ENCODE peak calls at places on chromosomes 11 and 22, in six cellular contexts. U, S, K, Y, W and T are unnamed samples.

GRCh38 chr11:41307371-41308080 is 151.9 kb downstream of the LRRC4C start:
- DNase-seq in Y (no peak), U (no peak), S (no peak), K (no peak), W (no peak), T (no peak)

GRCh38 chr11:75667268-75667830 is 1.5 kb downstream of the MAP6 start:
- DNase-seq in U (peak), K (no peak), Y (peak), S (no peak), W (peak), T (no peak)

GRCh38 chr11:11220786-11221185 is 132.3 kb downstream of the CSNK2A3 start:
- DNase-seq in K (no peak), S (no peak), W (no peak), Y (no peak), U (no peak), T (no peak)

GRCh38 chr11:60854140-60854846 is 1.5 kb downstream of the PTGDR2 start:
- DNase-seq in K (no peak), S (no peak), Y (no peak), U (no peak), W (no peak), T (no peak)

GRCh38 chr11:112537846-112538330 is 277.2 kb upstream of the PLET1 start:
- DNase-seq in S (no peak), Y (no peak), U (no peak), W (no peak), K (no peak), T (no peak)

GRCh38 chr22:30922151-30922611 is 46.4 kb downstream of the MORC2 start:
- DNase-seq in K (peak), W (peak), S (peak), U (no peak), Y (no peak), T (peak)

GRCh38 chr11:35752115-35752514 is 89.5 kb downstream of the TRIM44 start:
- DNase-seq in S (no peak), Y (no peak), W (no peak), K (no peak), U (no peak), T (no peak)

GRCh38 chr22:22395230-22395629 is 113.3 kb downstream of the ZNF280B start:
- DNase-seq in S (no peak), Y (no peak), K (no peak), U (no peak), W (no peak), T (no peak)

GRCh38 chr11:117528061-117528780 is 200.6 kb downstream of the CEP164 start:
- DNase-seq in U (no peak), S (no peak), W (no peak), K (no peak), Y (no peak), T (no peak)

GRCh38 chr11:17256512-17256911 is 20.0 kb upstream of the NUCB2 start:
- DNase-seq in S (no peak), Y (no peak), W (no peak), U (no peak), K (no peak), T (no peak)

GRCh38 chr11:13535819-13536218 is 40.0 kb upstream of the PTH start:
- DNase-seq in K (no peak), Y (no peak), U (no peak), W (no peak), S (no peak), T (no peak)

GRCh38 chr11:100546714-100547113 is 140.4 kb upstream of the ARHGAP42 start:
- DNase-seq in Y (no peak), K (no peak), W (no peak), U (no peak), S (no peak), T (no peak)

GRCh38 chr11:82831364-82831763 is 68.9 kb downstream of the PRCP start:
- DNase-seq in W (no peak), Y (no peak), U (no peak), S (no peak), K (no peak), T (no peak)

GRCh38 chr11:79332017-79332416 is 108.8 kb downstream of the TENM4 start:
- DNase-seq in K (no peak), S (no peak), U (no peak), W (no peak), Y (no peak), T (no peak)

GRCh38 chr11:21774212-21774611 is 418.7 kb upstream of the ANO5 start:
- DNase-seq in Y (no peak), W (no peak), U (no peak), K (no peak), S (no peak), T (no peak)

GRCh38 chr22:49956914-49957825 is 3.4 kb upstream of the PIM3 start:
- DNase-seq in S (no peak), K (no peak), U (no peak), Y (no peak), W (no peak), T (no peak)

GRCh38 chr11:2771758-2772466 is 72.1 kb upstream of the KCNQ1OT1 start:
- DNase-seq in S (no peak), K (no peak), U (peak), W (peak), Y (peak), T (peak)

GRCh38 chr11:113985906-113986305 is 11.0 kb downstream of the HTR3A start:
- DNase-seq in U (no peak), Y (no peak), W (no peak), S (no peak), K (no peak), T (no peak)

GRCh38 chr11:108947654-108948570 is 283.0 kb downstream of the DDX10 start:
- DNase-seq in Y (no peak), S (no peak), K (no peak), W (no peak), U (no peak), T (no peak)

GRCh38 chr11:68825603-68826002 is 16.1 kb downstream of the CPT1A start:
- DNase-seq in U (peak), Y (no peak), K (peak), S (no peak), W (peak), T (no peak)

GRCh38 chr22:47030881-47031627 is 268.6 kb downstream of the TBC1D22A start:
- DNase-seq in W (no peak), Y (no peak), U (no peak), S (no peak), K (no peak), T (no peak)

GRCh38 chr22:17434856-17435255 is 65.6 kb downstream of the CECR2 start:
- DNase-seq in U (no peak), Y (no peak), W (no peak), K (no peak), S (no peak), T (no peak)

GRCh38 chr11:67293090-67293489 is 4.0 kb downstream of the ANKRD13D start:
- DNase-seq in S (no peak), U (no peak), Y (no peak), K (no peak), W (no peak), T (no peak)